ENCODE peak calls at places on chromosomes 4 and X, in eight cellular contexts. T is HCT116, G is IMR-90, Z is K562, H is GM12878, R is HepG2, J is H1, C is SK-N-SH. K is an unnamed sample.

GRCh38 chrX:19855700-19856381 is 31.6 kb downstream of the SH3KBP1 start:
- DNase-seq in T (no peak), C (no peak), H (no peak), R (no peak), J (no peak), Z (no peak), G (no peak), K (no peak)

GRCh38 chrX:43813898-43814297 is 68.4 kb downstream of the MAOB start:
- DNase-seq in Z (no peak), C (no peak), T (peak; percentile 10), H (no peak), J (peak; percentile 45), G (no peak), R (no peak), K (no peak)

GRCh38 chr4:169225812-169226211 is 44.9 kb downstream of the SH3RF1 start:
- DNase-seq in Z (no peak), J (no peak), H (no peak), C (no peak), G (peak; percentile 60), T (peak; percentile 76), R (no peak), K (no peak)

GRCh38 chrX:69431417-69431816 is 72.7 kb upstream of the NALF2 start:
- DNase-seq in Z (no peak), J (no peak), H (no peak), T (no peak), R (no peak), C (no peak), G (no peak), K (no peak)

GRCh38 chr4:104907991-104908390 is 238.7 kb upstream of the TET2 start:
- DNase-seq in Z (no peak), J (no peak), R (no peak), G (no peak), H (no peak), C (no peak), T (no peak), K (no peak)

GRCh38 chrX:130086414-130087207 is 23.7 kb downstream of the ELF4 start:
- DNase-seq in T (no peak), C (no peak), G (no peak), H (no peak), J (no peak), Z (no peak), R (no peak), K (no peak)

GRCh38 chrX:22300130-22300529 is 27.4 kb downstream of the CBLL2 start:
- DNase-seq in T (peak; percentile 45), R (no peak), C (peak; percentile 19), H (no peak), Z (no peak), G (peak; percentile 67), J (no peak), K (no peak)

GRCh38 chr4:184937030-184937710 is 81.1 kb upstream of the HELT start:
- DNase-seq in R (no peak), Z (no peak), C (no peak), T (no peak), J (no peak), G (no peak), H (no peak), K (no peak)

GRCh38 chrX:78104447-78105176 is 564 bp downstream of the PGK1 start:
- DNase-seq in Z (peak; percentile 31), C (peak; percentile 19), G (peak; percentile 31), T (no peak), R (peak; percentile 75), H (no peak), J (no peak), K (peak; percentile 74)

GRCh38 chrX:39518451-39519212 is 579.1 kb downstream of the BCOR start:
- DNase-seq in R (no peak), C (peak; percentile 55), J (no peak), G (no peak), H (no peak), Z (no peak), T (no peak), K (no peak)

GRCh38 chr4:163367651-163368050 is 24.0 kb downstream of the NPY5R start:
- DNase-seq in J (no peak), T (no peak), Z (no peak), C (no peak), H (no peak), R (no peak), G (no peak), K (no peak)

GRCh38 chrX:129738466-129739308 is at the start of gene XPNPEP2:
- DNase-seq in C (peak; percentile 79), G (peak; percentile 18), J (no peak), T (no peak), Z (no peak), H (no peak), R (no peak), K (no peak)

GRCh38 chr4:30833206-30833605 is 113.0 kb downstream of the PCDH7 start:
- DNase-seq in Z (no peak), G (no peak), R (no peak), T (no peak), H (no peak), J (no peak), C (no peak), K (no peak)

GRCh38 chrX:133685806-133686205 is 270.5 kb upstream of the GPC4 start:
- DNase-seq in T (no peak), J (no peak), C (peak; percentile 33), R (no peak), G (no peak), H (no peak), Z (no peak), K (no peak)

GRCh38 chrX:40402771-40403533 is 177.8 kb upstream of the ATP6AP2 start:
- DNase-seq in H (no peak), T (no peak), G (peak; percentile 46), Z (peak; percentile 20), R (no peak), C (no peak), J (no peak), K (peak; percentile 70)

GRCh38 chrX:150155396-150156048 is 207.6 kb upstream of the MAMLD1 start:
- DNase-seq in R (no peak), J (no peak), H (no peak), T (no peak), G (peak; percentile 55), Z (no peak), C (peak; percentile 61), K (peak; percentile 28)

GRCh38 chrX:45352588-45352987 is 151.9 kb upstream of the DIPK2B start:
- DNase-seq in R (no peak), C (no peak), J (no peak), T (no peak), Z (no peak), G (no peak), H (no peak), K (no peak)

GRCh38 chrX:134975516-134975915 is 15.3 kb upstream of the SMIM10 start:
- DNase-seq in J (no peak), R (no peak), H (no peak), G (no peak), T (no peak), Z (no peak), C (no peak), K (no peak)

GRCh38 chr4:62881210-62881609 is 1528.0 kb downstream of the TECRL start:
- DNase-seq in T (no peak), G (no peak), C (no peak), J (no peak), R (no peak), Z (no peak), H (no peak), K (no peak)

GRCh38 chr4:85780664-85781063 is 305.7 kb downstream of the ARHGAP24 start:
- DNase-seq in J (no peak), R (no peak), H (no peak), C (no peak), G (no peak), T (no peak), Z (no peak), K (no peak)

GRCh38 chr4:165711436-165711835 is 161.6 kb upstream of the TLL1 start:
- DNase-seq in T (no peak), C (no peak), J (no peak), H (no peak), Z (no peak), R (no peak), G (no peak), K (no peak)
- TF ChIP-seq RAD21 in T (no peak), C (no peak), J (no peak), H (no peak), Z (no peak), R (no peak), G (no peak), K (no peak)

DNA sequence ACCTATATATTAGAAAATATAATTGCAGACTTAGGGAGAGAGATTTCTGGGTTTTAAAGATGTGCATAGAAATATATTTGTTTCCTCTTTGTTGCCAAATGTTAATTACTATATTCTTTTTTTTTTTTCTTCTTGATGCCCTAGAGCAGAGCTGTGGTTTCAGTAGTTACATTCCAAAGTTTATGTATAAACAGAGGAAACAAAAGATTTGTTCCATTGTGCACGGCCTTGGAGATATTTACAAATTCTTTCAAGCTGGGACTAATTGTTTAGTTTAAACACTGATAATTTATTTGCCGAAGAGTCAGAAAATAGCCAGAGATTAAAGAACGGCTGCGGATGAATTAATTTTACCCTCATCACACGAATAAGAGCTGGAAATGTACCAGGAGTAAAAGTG is 85.1 kb downstream of the USP46 start:
- DNase-seq in H (no peak), C (no peak), G (peak; percentile 19), T (no peak), J (no peak), R (no peak), Z (no peak), K (no peak)
- TF ChIP-seq RAD21 in H (no peak), C (no peak), G (no peak), T (no peak), J (no peak), R (no peak), Z (no peak), K (no peak)

DNA sequence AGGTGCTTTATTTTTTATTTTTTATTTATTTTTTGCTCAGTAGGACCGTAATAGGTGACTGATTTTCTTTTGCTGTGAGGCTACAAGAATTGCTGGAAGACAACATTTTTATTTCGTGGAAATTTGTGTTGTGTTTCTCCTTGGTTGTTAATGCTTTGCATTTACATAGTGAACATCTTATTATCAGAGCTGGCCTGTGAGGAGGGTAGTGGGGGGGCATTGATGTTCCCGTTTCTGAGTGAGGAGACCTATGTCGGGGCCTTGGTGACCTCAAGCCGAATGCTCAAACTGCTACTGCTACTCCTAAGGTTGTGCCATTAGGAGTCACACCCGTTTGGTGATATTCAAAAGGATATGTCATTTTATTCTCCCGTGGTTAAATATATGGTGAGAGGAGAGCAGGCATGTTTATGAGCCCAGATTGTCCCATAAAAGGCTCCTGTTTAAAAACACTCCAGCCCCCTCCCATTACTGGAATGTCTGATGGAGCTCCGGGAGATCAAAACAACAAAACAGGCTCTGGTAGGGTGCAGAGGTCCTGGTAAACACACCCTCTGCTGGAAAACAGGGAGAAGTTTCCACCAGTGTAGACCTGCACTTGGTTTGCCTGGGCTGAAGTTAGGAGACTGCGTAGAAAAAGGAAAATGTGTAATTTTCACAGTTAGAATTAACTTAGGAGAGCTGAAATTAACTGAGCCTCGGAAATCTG is 5.6 kb downstream of the PDGFRA start:
- DNase-seq in C (peak; percentile 30), R (no peak), T (no peak), Z (no peak), H (no peak), J (no peak), G (no peak), K (no peak)
- TF ChIP-seq RAD21 in C (no peak), R (no peak), T (no peak), Z (no peak), H (no peak), J (no peak), G (no peak), K (no peak)

DNA sequence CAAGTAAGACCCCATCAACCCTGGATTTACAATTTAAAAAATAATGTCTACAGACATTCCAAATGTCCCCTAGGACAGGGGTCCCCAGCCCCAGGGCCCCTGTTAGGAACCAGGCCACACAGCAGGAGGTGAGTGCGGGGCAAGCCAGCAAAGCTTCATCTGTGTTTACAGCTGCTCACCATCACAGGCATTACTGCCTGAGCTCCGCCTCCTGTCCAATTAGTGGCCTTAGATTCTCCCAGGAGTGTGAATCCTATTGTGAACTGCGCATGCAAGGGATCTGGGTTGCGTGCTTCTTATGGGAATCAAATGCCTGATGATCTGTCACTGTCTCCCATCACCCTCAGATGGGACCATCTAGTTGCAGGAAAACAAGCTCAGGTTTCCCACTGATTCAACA is 146.1 kb downstream of the ATP10D start:
- DNase-seq in H (no peak), R (no peak), C (no peak), G (no peak), J (no peak), Z (no peak), T (no peak), K (no peak)
- TF ChIP-seq RAD21 in H (no peak), R (no peak), C (no peak), G (no peak), J (no peak), Z (no peak), T (no peak), K (no peak)

K was measured in A549.